ENCODE peak calls at places on chromosome 17, in eight cellular contexts. L, F, J, M, D, Q, O and W are unnamed samples.

GRCh38 chr17:76523084-76524037 is 14.1 kb downstream of the CYGB start:
- DNase-seq in L (peak; percentile 70), F (peak; percentile 67), J (peak; percentile 57), M (peak; percentile 75), D (peak; percentile 87), Q (peak; percentile 62), O (peak; percentile 77), W (peak; percentile 87)

GRCh38 chr17:45127583-45128300 is 4.6 kb downstream of the PLCD3 start:
- DNase-seq in L (peak; percentile 53), F (peak; percentile 40), J (no peak), M (peak; percentile 82), D (no peak), Q (peak; percentile 44), O (no peak), W (no peak)

GRCh38 chr17:61570118-61570517 is 20.9 kb downstream of the NACA2 start:
- DNase-seq in L (peak; percentile 40), F (peak; percentile 25), J (peak; percentile 32), M (peak; percentile 61), D (no peak), Q (peak; percentile 19), O (no peak), W (no peak)

GRCh38 chr17:74952431-74953128 is 16.9 kb downstream of the OTOP3 start:
- DNase-seq in L (no peak), F (no peak), J (no peak), M (no peak), D (no peak), Q (no peak), O (no peak), W (no peak)

GRCh38 chr17:29196784-29197515 is 16.8 kb upstream of the MYO18A start:
- DNase-seq in L (no peak), F (no peak), J (no peak), M (no peak), D (no peak), Q (no peak), O (no peak), W (no peak)

GRCh38 chr17:28720247-28720996 is 637 bp downstream of the RPL23A start:
- DNase-seq in L (no peak), F (no peak), J (no peak), M (no peak), D (no peak), Q (no peak), O (no peak), W (no peak)

GRCh38 chr17:9306086-9306485 is 269.5 kb downstream of the STX8 start:
- DNase-seq in L (no peak), F (peak; percentile 14), J (peak; percentile 37), M (peak; percentile 22), D (no peak), Q (no peak), O (no peak), W (no peak)

GRCh38 chr17:66677201-66677981 is 157.5 kb upstream of the CACNG5 start:
- DNase-seq in L (peak; percentile 60), F (peak; percentile 83), J (peak; percentile 98), M (no peak), D (no peak), Q (peak; percentile 82), O (no peak), W (no peak)

GRCh38 chr17:81599719-81600486 is 37.0 kb downstream of the NPLOC4 start:
- DNase-seq in L (peak; percentile 62), F (no peak), J (peak; percentile 74), M (no peak), D (no peak), Q (no peak), O (no peak), W (no peak)

GRCh38 chr17:67765623-67766022 is 47.9 kb downstream of the NOL11 start:
- DNase-seq in L (no peak), F (no peak), J (no peak), M (peak; percentile 22), D (no peak), Q (no peak), O (no peak), W (no peak)

GRCh38 chr17:55456307-55457240 is 34.9 kb upstream of the MMD start:
- DNase-seq in L (peak; percentile 57), F (no peak), J (peak; percentile 51), M (no peak), D (no peak), Q (no peak), O (no peak), W (no peak)

GRCh38 chr17:73650147-73650546 is 5.9 kb upstream of the SDK2 start:
- DNase-seq in L (no peak), F (no peak), J (peak; percentile 43), M (peak; percentile 60), D (no peak), Q (peak; percentile 10), O (no peak), W (no peak)

GRCh38 chr17:59465949-59466307 is 99.5 kb upstream of the DHX40 start:
- DNase-seq in L (no peak), F (no peak), J (no peak), M (no peak), D (no peak), Q (no peak), O (no peak), W (no peak)

GRCh38 chr17:78125976-78126894 is 2.3 kb downstream of the TMC6 start:
- DNase-seq in L (no peak), F (no peak), J (no peak), M (no peak), D (no peak), Q (no peak), O (no peak), W (no peak)

GRCh38 chr17:48678141-48678971 is 44.0 kb downstream of the PRAC1 start:
- DNase-seq in L (peak; percentile 46), F (peak; percentile 72), J (peak; percentile 37), M (peak; percentile 74), D (peak; percentile 92), Q (peak; percentile 58), O (peak; percentile 76), W (no peak)

GRCh38 chr17:31269597-31269996 is 27.4 kb downstream of the OMG start:
- DNase-seq in L (peak; percentile 98), F (peak; percentile 89), J (peak; percentile 99), M (peak; percentile 53), D (peak; percentile 12), Q (peak; percentile 97), O (no peak), W (no peak)

GRCh38 chr17:31269178-31269577 is 27.9 kb downstream of the OMG start:
- DNase-seq in L (no peak), F (peak; percentile 33), J (no peak), M (no peak), D (no peak), Q (peak; percentile 28), O (no peak), W (no peak)

GRCh38 chr17:31261596-31261995 is 35.4 kb downstream of the OMG start:
- DNase-seq in L (no peak), F (no peak), J (no peak), M (no peak), D (no peak), Q (no peak), O (no peak), W (no peak)

GRCh38 chr17:31260151-31260550 is 36.9 kb downstream of the OMG start:
- DNase-seq in L (no peak), F (no peak), J (no peak), M (no peak), D (no peak), Q (no peak), O (no peak), W (no peak)

DNA sequence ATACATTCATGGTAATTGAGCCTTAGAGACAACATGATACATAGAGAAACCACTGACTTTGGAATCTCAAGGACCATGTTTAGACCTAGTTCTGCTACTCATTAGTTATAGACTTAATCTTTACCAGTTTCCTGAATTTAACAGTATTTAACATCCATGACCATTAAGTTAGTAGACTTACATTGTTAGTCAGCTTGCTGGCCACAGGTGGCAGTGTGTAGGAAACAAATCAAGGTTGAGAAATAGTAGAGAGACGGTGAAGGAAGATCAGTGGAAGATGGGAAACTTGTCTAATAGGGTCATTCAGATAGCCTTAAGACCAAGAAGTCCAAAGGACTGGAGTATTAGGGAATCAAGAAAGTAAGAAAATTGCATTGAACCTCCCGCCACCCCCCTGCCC is 31.0 kb downstream of the OMG start:
- DNase-seq in L (no peak), F (peak; percentile 20), J (no peak), M (peak; percentile 25), D (no peak), Q (no peak), O (no peak), W (no peak)
- TF ChIP-seq CTCF in L (peak; percentile 32), F (peak; percentile 11), J (peak; percentile 28), M (peak; percentile 37), D (no peak), Q (peak; percentile 24), O (no peak), W (peak; percentile 5)

GRCh38 chr17:36600477-36600876 is 906 bp upstream of the MRM1 start:
- DNase-seq in L (no peak), F (no peak), J (no peak), M (no peak), D (no peak), Q (no peak), O (no peak), W (no peak)

GRCh38 chr17:36600936-36601302 is 464 bp upstream of the MRM1 start:
- DNase-seq in L (no peak), F (no peak), J (peak; percentile 18), M (peak; percentile 19), D (no peak), Q (no peak), O (no peak), W (no peak)

GRCh38 chr17:36602030-36602737 is 801 bp downstream of the MRM1 start:
- DNase-seq in L (no peak), F (peak; percentile 31), J (no peak), M (peak; percentile 22), D (no peak), Q (peak; percentile 18), O (no peak), W (no peak)

GRCh38 chr17:36602924-36603384 is 1.6 kb downstream of the MRM1 start:
- DNase-seq in L (peak; percentile 63), F (peak; percentile 73), J (peak; percentile 71), M (peak; percentile 81), D (peak; percentile 63), Q (peak; percentile 76), O (peak; percentile 54), W (no peak)

GRCh38 chr17:36601303-36602029 is at the start of gene MRM1:
- DNase-seq in L (peak; percentile 92), F (peak; percentile 92), J (peak; percentile 87), M (peak; percentile 96), D (peak; percentile 94), Q (peak; percentile 92), O (peak; percentile 90), W (peak; percentile 74)
- TF ChIP-seq CTCF in L (peak; percentile 5), F (no peak), J (no peak), M (peak; percentile 33), D (no peak), Q (peak; percentile 24), O (peak; percentile 24), W (peak; percentile 35)

GRCh38 chr17:50725769-50726655 is 6.6 kb downstream of the LUC7L3 start:
- DNase-seq in L (no peak), F (no peak), J (no peak), M (no peak), D (no peak), Q (no peak), O (no peak), W (no peak)
- TF ChIP-seq CTCF in L (no peak), F (no peak), J (no peak), M (no peak), D (no peak), Q (no peak), O (no peak), W (no peak)

DNA sequence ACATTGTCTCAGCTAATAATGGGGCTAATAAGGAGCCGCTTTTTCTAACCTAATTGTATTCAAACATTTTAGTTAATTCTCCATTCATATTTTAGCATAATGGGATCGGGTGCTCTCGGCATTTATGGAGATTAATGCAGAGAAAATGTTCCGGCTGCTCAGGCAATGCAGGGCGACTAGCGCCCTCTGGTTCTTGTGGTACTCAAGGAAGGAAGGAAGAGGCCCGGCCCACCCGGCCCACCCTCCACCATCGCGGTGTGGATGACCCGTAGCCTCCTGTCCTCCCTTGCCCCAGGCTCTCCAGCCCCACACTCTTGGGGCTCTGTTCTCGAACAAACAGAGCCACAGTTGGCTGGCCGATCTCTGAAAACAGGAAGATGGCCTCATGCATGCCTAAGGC is 21.1 kb upstream of the ABCC3 start:
- DNase-seq in L (no peak), F (no peak), J (no peak), M (no peak), D (no peak), Q (peak; percentile 21), O (no peak), W (no peak)
- TF ChIP-seq CTCF in L (no peak), F (no peak), J (no peak), M (no peak), D (no peak), Q (peak; percentile 12), O (no peak), W (peak; percentile 63)